ENCODE peak calls at places on chromosomes 5 and 9, in five cellular contexts. H is HS-27A; P is head of caudate nucleus; V is A549; T is activated T-helper 2 cell treated with anti-CD3 and anti-CD28 coated beads, Interferon-gamma antibody, Interleukin-2, Interleukin-4, amounts not matched to agents 10 μg/mL and 5 μg/mL and 100 μg/mL, durations not matched to agents 14 hours and 24 hours and 36 hours. X is an unnamed sample.

GRCh38 chr9:2768330-2768729 is 51.0 kb downstream of the KCNV2 start:
- DNase-seq in H (no peak), P (no peak), V (no peak), T (no peak), X (no peak)

GRCh38 chr5:65611524-65611923 is 12.6 kb downstream of the TRIM23 start:
- DNase-seq in H (no peak), P (no peak), V (peak), T (no peak), X (no peak)

GRCh38 chr9:74035786-74036185 is 461.3 kb upstream of the RORB start:
- DNase-seq in H (no peak), P (no peak), V (no peak), T (no peak), X (no peak)

GRCh38 chr5:171580506-171581265 is 161.2 kb downstream of the FGF18 start:
- DNase-seq in H (no peak), P (no peak), V (no peak), T (no peak), X (no peak)

GRCh38 chr9:119153402-119153801 is 215.8 kb downstream of the BRINP1 start:
- DNase-seq in H (no peak), P (no peak), V (no peak), T (no peak), X (no peak)

GRCh38 chr5:42944989-42945388 is 95.1 kb downstream of the ANXA2R start:
- DNase-seq in H (peak), P (no peak), V (peak), T (no peak), X (no peak)

GRCh38 chr9:99753436-99753835 is 68.2 kb upstream of the NR4A3 start:
- DNase-seq in H (no peak), P (no peak), V (no peak), T (no peak), X (no peak)

GRCh38 chr5:59174248-59174844 is 591.5 kb downstream of the RAB3C start:
- DNase-seq in H (peak), P (no peak), V (peak), T (no peak), X (peak)

GRCh38 chr9:70438341-70438924 is 24.0 kb upstream of the KLF9 start:
- DNase-seq in H (no peak), P (peak), V (peak), T (no peak), X (peak)

GRCh38 chr5:83364322-83365299 is 106.9 kb upstream of the VCAN start:
- DNase-seq in H (no peak), P (no peak), V (no peak), T (no peak), X (no peak)

GRCh38 chr5:60945760-60946253 is 802 bp downstream of the NDUFAF2 start:
- DNase-seq in H (peak), P (peak), V (peak), T (peak), X (no peak)

GRCh38 chr5:141874262-141874964 is 3.8 kb downstream of the PCDH1 start:
- DNase-seq in H (no peak), P (no peak), V (no peak), T (no peak), X (no peak)

GRCh38 chr9:129242191-129242953 is 64.3 kb upstream of the IER5L start:
- DNase-seq in H (no peak), P (no peak), V (no peak), T (no peak), X (no peak)

GRCh38 chr5:180785794-180786221 is 16.8 kb downstream of the MGAT1 start:
- DNase-seq in H (peak), P (no peak), V (no peak), T (no peak), X (peak)

GRCh38 chr5:101534486-101535110 is 631.5 kb upstream of the ST8SIA4 start:
- DNase-seq in H (no peak), P (no peak), V (no peak), T (no peak), X (no peak)

GRCh38 chr9:127519301-127520166 is 68.2 kb downstream of the LRSAM1 start:
- DNase-seq in H (peak), P (peak), V (no peak), T (no peak), X (peak)

GRCh38 chr9:1208185-1208584 is 158.0 kb downstream of the DMRT2 start:
- DNase-seq in H (no peak), P (no peak), V (no peak), T (no peak), X (no peak)

GRCh38 chr9:108363321-108363720 is 492.5 kb downstream of the ACTL7B start:
- DNase-seq in H (no peak), P (no peak), V (no peak), T (no peak), X (no peak)

X was measured in dermis microvascular lymphatic vessel endothelial cell.